ENCODE peak calls at places on chromosome 5, in seven cellular contexts. C, W, O, I, Z, E and G are unnamed samples.

GRCh38 chr5:71533614-71534013 is 53.5 kb upstream of the MCCC2 start:
- DNase-seq in C (no peak), W (no peak), O (no peak), I (no peak), Z (no peak), E (no peak), G (no peak)

GRCh38 chr5:89457411-89458329 is 574.7 kb upstream of the MEF2C start:
- DNase-seq in C (no peak), W (peak; percentile 21), O (peak; percentile 69), I (no peak), Z (no peak), E (peak; percentile 83), G (no peak)

GRCh38 chr5:135027699-135028615 is 6.1 kb downstream of the PITX1 start:
- DNase-seq in C (no peak), W (no peak), O (no peak), I (no peak), Z (no peak), E (no peak), G (no peak)

GRCh38 chr5:36820900-36821299 is 55.7 kb upstream of the NIPBL start:
- DNase-seq in C (no peak), W (peak; percentile 55), O (no peak), I (no peak), Z (no peak), E (no peak), G (no peak)

GRCh38 chr5:1521054-1521453 is 2.7 kb downstream of the LPCAT1 start:
- DNase-seq in C (no peak), W (no peak), O (peak; percentile 55), I (no peak), Z (no peak), E (no peak), G (no peak)

GRCh38 chr5:119578937-119579336 is 50.4 kb upstream of the FAM170A start:
- DNase-seq in C (no peak), W (no peak), O (no peak), I (no peak), Z (peak; percentile 13), E (no peak), G (no peak)

GRCh38 chr5:120604898-120605297 is 140.8 kb downstream of the PRR16 start:
- DNase-seq in C (no peak), W (no peak), O (no peak), I (no peak), Z (no peak), E (no peak), G (no peak)

GRCh38 chr5:81789033-81789432 is 38.1 kb upstream of the SSBP2 start:
- DNase-seq in C (no peak), W (peak; percentile 16), O (no peak), I (no peak), Z (no peak), E (peak; percentile 60), G (no peak)

GRCh38 chr5:157866536-157866935 is 7.6 kb upstream of the CLINT1 start:
- DNase-seq in C (no peak), W (no peak), O (no peak), I (no peak), Z (no peak), E (no peak), G (no peak)

GRCh38 chr5:72383280-72384205 is 63.4 kb downstream of the PTCD2 start:
- DNase-seq in C (no peak), W (peak; percentile 15), O (no peak), I (no peak), Z (no peak), E (no peak), G (no peak)

GRCh38 chr5:98796197-98796972 is 22.9 kb downstream of the RGMB start:
- DNase-seq in C (no peak), W (peak; percentile 38), O (no peak), I (no peak), Z (no peak), E (no peak), G (no peak)

GRCh38 chr5:54440456-54440893 is 15.0 kb upstream of the HSPB3 start:
- DNase-seq in C (no peak), W (no peak), O (no peak), I (no peak), Z (no peak), E (no peak), G (no peak)

GRCh38 chr5:1394881-1395860 is 50.1 kb downstream of the SLC6A3 start:
- DNase-seq in C (no peak), W (no peak), O (no peak), I (no peak), Z (no peak), E (no peak), G (no peak)

GRCh38 chr5:155092318-155092717 is 78.8 kb downstream of the KIF4B start:
- DNase-seq in C (no peak), W (no peak), O (no peak), I (no peak), Z (no peak), E (no peak), G (no peak)

GRCh38 chr5:93930098-93930497 is 188.7 kb upstream of the POU5F2 start:
- DNase-seq in C (no peak), W (no peak), O (no peak), I (no peak), Z (no peak), E (no peak), G (no peak)

GRCh38 chr5:157442989-157443619 is 16.9 kb upstream of the NIPAL4 start:
- DNase-seq in C (no peak), W (no peak), O (no peak), I (no peak), Z (no peak), E (no peak), G (no peak)

GRCh38 chr5:143001764-143002351 is 231.7 kb downstream of the ARHGAP26 start:
- DNase-seq in C (no peak), W (no peak), O (no peak), I (peak; percentile 74), Z (no peak), E (no peak), G (no peak)

GRCh38 chr5:73170522-73170921 is 2.5 kb upstream of the TMEM174 start:
- DNase-seq in C (no peak), W (no peak), O (no peak), I (no peak), Z (peak; percentile 50), E (no peak), G (no peak)

GRCh38 chr5:1341863-1342262 is 3.0 kb downstream of the CLPTM1L start:
- DNase-seq in C (no peak), W (no peak), O (no peak), I (peak; percentile 74), Z (no peak), E (no peak), G (no peak)

GRCh38 chr5:95713960-95714710 is 17.0 kb upstream of the RHOBTB3 start:
- DNase-seq in C (no peak), W (no peak), O (no peak), I (no peak), Z (no peak), E (no peak), G (no peak)

GRCh38 chr5:55868846-55869245 is 17.7 kb downstream of the IL31RA start:
- DNase-seq in C (no peak), W (no peak), O (no peak), I (no peak), Z (no peak), E (no peak), G (peak; percentile 28)

GRCh38 chr5:102903074-102903871 is 148.2 kb downstream of the PAM start:
- DNase-seq in C (no peak), W (no peak), O (no peak), I (no peak), Z (no peak), E (no peak), G (no peak)

DNA sequence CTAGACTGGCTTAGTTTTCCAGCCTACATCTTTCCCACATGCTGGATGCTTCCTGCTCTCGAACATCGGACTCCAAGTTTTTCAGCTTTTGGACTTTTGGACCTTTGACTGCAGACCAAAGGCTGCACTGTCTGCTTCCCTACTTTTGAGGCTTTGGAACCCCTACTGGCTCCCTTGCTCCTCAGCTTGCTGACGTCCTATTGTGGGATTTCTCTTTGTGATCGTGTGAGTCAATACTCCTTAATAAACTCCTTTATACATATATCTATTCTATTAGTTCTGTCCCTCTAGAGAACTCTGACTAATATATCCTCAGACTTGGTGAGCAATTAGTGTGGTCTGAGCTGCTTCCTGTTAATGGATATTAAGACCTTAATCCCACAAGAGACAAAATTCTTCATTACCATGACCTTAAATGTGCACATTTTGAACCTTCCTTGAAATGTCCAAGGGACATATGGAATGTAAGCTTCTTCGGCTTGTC is 752.9 kb downstream of the CDH18 start:
- DNase-seq in C (no peak), W (no peak), O (no peak), I (no peak), Z (no peak), E (no peak), G (no peak)
- H3K9me3 ChIP-seq in C (no peaks in the 10 kb centered on the region), W (no peaks in the 10 kb centered on the region), O (no peaks in the 10 kb centered on the region), I (no peaks in the 10 kb centered on the region), Z (no peaks in the 10 kb centered on the region), E (no peaks in the 10 kb centered on the region), G (no peaks in the 10 kb centered on the region)

DNA sequence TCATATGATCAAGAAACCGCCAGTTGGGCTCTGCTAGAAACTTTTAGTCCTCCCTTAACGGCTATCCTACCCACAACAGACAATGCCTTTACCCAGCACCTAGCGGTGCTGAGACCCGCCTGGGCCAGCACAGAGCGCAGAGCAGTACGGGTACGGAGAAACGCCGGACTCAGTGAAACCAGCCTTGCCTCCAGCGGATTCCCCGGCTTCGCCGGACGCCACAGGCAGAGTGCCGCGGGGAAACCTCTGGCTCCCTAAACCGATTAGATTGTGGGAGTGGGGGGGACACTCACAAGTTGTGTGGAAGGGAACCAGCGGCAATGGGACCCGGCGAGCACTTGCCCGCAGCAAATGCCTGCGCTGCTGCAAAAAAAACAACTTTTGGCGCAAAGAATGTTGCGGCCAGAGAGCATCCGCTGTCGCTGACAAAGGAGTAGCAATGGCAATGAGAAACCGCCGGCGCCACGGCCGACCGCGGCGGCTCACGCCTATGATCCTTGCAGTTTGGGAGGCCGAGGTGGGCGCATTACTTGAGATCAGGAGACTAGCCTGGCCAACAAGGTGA is 88.2 kb downstream of the ANXA2R start:
- DNase-seq in C (no peak), W (no peak), O (no peak), I (peak; percentile 90), Z (no peak), E (no peak), G (peak; percentile 62)
- TF ChIP-seq POLR2A in C (no peak), W (no peak), O (no peak), I (no peak), Z (no peak), E (no peak), G (no peak)

DNA sequence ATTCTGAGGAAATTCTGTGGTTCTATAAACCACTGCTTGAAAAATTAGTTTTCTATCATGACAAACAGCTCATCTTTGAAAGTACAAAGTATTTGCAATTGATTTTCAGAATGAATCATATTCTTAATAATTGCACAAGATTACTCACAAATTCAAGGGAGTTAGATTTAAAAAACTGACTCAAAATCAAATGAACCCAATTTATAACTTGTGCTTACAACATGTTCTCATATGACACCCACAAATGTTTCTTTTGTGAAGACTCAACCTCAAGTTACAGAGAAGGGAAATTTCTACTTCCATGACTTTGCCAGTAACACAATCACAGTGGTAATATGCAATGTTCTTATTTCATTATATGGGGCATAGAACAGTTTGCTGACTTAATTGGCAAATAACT is 272.0 kb upstream of the ACTBL2 start:
- DNase-seq in C (no peak), W (no peak), O (no peak), I (no peak), Z (no peak), E (no peak), G (no peak)
- H3K4me1 ChIP-seq in C (peaks cover 20% of the 10 kb centered on the region), W (no peaks in the 10 kb centered on the region), O (no peaks in the 10 kb centered on the region), I (no peaks in the 10 kb centered on the region), Z (no peaks in the 10 kb centered on the region), E (no peaks in the 10 kb centered on the region), G (no peaks in the 10 kb centered on the region)

DNA sequence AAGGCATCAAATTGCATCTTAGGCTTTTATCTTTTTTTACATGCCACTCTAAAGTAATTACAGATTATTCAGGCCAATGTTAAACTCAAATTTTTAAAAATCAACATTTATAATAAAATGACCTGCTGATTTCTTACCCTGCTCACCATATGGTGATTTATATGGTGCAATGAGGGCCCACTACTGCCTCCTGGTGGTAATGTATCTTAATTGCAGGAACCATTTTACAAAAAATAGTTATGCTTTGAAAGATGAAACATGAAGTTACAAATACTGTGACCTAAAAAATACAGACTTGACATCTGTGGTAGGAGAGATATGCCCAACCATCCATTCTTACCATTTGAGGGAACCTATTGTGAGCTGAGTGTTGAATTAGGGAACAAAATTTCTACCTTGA is 292.6 kb upstream of the TAS2R1 start:
- DNase-seq in C (no peak), W (no peak), O (no peak), I (no peak), Z (no peak), E (no peak), G (no peak)
- H3K9me3 ChIP-seq in C (peaks cover 14% of the 10 kb centered on the region), W (no peaks in the 10 kb centered on the region), O (peaks cover 2% of the 10 kb centered on the region), I (no peaks in the 10 kb centered on the region), Z (peaks cover 12% of the 10 kb centered on the region), E (peaks cover 5% of the 10 kb centered on the region), G (no peaks in the 10 kb centered on the region)